ENCODE peak calls at places on chromosomes 4 and X, in six cellular contexts. B is prostate gland, X is heart right ventricle, Y is lower leg skin, S is colonic mucosa, K is endodermal cell. I is an unnamed sample.

GRCh38 chr4:184329235-184330007 is 111.7 kb upstream of the ENPP6 start:
- DNase-seq in B (peak), X (no peak), Y (no peak), S (no peak), K (peak), I (no peak)

GRCh38 chr4:163548481-163549243 is 54.2 kb downstream of the TMA16 start:
- DNase-seq in B (no peak), X (no peak), Y (no peak), S (peak), K (no peak), I (no peak)

GRCh38 chr4:27595956-27596355 is 735.3 kb downstream of the STIM2 start:
- DNase-seq in B (no peak), X (no peak), Y (no peak), S (no peak), K (no peak), I (no peak)

GRCh38 chrX:105636667-105637066 is 185.7 kb upstream of the NRK start:
- DNase-seq in B (no peak), X (no peak), Y (no peak), S (no peak), K (peak), I (no peak)

GRCh38 chr4:88705805-88706518 is 8.3 kb upstream of the NAP1L5 start:
- DNase-seq in B (no peak), X (no peak), Y (no peak), S (no peak), K (no peak), I (no peak)

GRCh38 chr4:86386201-86386600 is 26.3 kb upstream of the MAPK10 start:
- DNase-seq in B (no peak), X (no peak), Y (no peak), S (no peak), K (no peak), I (no peak)

GRCh38 chr4:146224331-146224966 is 10.1 kb downstream of the REELD1 start:
- DNase-seq in B (no peak), X (no peak), Y (no peak), S (no peak), K (no peak), I (no peak)

GRCh38 chr4:116016201-116016600 is 902.8 kb upstream of the NDST4 start:
- DNase-seq in B (peak), X (no peak), Y (no peak), S (no peak), K (no peak), I (no peak)

GRCh38 chr4:6281436-6282144 is 11.9 kb downstream of the WFS1 start:
- DNase-seq in B (no peak), X (peak), Y (no peak), S (no peak), K (no peak), I (no peak)

GRCh38 chr4:145177906-145178538 is 2.4 kb downstream of the OTUD4 start:
- DNase-seq in B (no peak), X (no peak), Y (no peak), S (peak), K (no peak), I (no peak)

GRCh38 chrX:41596586-41596985 is 92.2 kb upstream of the GPR34 start:
- DNase-seq in B (no peak), X (no peak), Y (no peak), S (no peak), K (no peak), I (no peak)

DNA sequence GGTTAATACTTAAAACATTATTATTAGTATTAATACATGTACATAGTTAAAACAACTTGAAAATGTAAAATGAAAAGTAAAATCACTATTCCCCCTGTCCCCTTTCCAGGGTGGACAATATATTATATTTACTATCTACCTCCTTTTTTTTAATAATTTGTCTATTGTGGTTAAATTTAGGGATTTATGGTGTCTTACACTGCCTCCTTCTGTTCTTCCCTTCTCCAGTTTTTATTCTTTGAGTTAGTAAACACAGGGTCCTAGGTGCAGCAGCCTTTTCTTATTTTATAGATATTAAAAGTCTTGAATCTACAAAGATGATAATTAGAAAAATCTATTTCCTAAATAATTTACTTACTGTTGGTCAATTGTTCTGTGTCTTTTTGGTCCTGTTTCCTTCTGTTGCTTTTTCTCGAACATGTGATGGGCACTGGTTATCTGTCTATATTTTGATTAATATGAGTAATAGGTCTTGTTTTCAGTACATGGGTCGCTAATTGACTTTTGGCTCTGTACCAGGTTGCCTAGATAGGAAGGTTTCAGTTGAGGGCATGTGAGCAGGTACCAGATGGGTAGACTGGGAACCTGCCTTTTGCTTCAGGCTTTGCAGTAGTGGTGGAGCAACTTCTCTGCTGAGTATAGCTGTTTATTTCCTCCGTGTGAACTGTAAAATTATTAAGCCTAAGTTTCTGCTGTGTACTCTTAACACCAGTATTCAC is 1.1 kb downstream of the NUDT9 start:
- DNase-seq in B (no peak), X (no peak), Y (no peak), S (no peak), K (no peak), I (no peak)
- TF ChIP-seq CTCF in B (no peak), X (peak), Y (no peak), S (no peak), K (no peak), I (peak)

GRCh38 chr4:3136454-3136853 is 62.0 kb downstream of the HTT start:
- DNase-seq in B (no peak), X (no peak), Y (no peak), S (no peak), K (no peak), I (no peak)
- TF ChIP-seq CTCF in B (no peak), X (peak), Y (no peak), S (no peak), K (peak), I (peak)

GRCh38 chrX:72294497-72294896 is 11.2 kb downstream of the CITED1 start:
- DNase-seq in B (no peak), X (no peak), Y (no peak), S (no peak), K (no peak), I (no peak)
- TF ChIP-seq CTCF in B (no peak), X (no peak), Y (no peak), S (no peak), K (peak), I (no peak)

GRCh38 chrX:132615396-132616131 is 126.7 kb upstream of the MBNL3 start:
- DNase-seq in B (peak), X (no peak), Y (peak), S (peak), K (peak), I (no peak)

GRCh38 chrX:132612990-132613564 is 124.2 kb upstream of the MBNL3 start:
- DNase-seq in B (peak), X (peak), Y (no peak), S (peak), K (peak), I (no peak)

GRCh38 chrX:132613801-132614200 is 125.0 kb upstream of the MBNL3 start:
- DNase-seq in B (no peak), X (no peak), Y (no peak), S (no peak), K (no peak), I (no peak)

GRCh38 chrX:132610536-132610935 is 121.7 kb upstream of the MBNL3 start:
- DNase-seq in B (no peak), X (no peak), Y (no peak), S (no peak), K (no peak), I (no peak)

GRCh38 chrX:132614297-132614696 is 125.5 kb upstream of the MBNL3 start:
- DNase-seq in B (no peak), X (no peak), Y (no peak), S (no peak), K (peak), I (no peak)
- TF ChIP-seq CTCF in B (no peak), X (no peak), Y (no peak), S (no peak), K (peak), I (peak)

DNA sequence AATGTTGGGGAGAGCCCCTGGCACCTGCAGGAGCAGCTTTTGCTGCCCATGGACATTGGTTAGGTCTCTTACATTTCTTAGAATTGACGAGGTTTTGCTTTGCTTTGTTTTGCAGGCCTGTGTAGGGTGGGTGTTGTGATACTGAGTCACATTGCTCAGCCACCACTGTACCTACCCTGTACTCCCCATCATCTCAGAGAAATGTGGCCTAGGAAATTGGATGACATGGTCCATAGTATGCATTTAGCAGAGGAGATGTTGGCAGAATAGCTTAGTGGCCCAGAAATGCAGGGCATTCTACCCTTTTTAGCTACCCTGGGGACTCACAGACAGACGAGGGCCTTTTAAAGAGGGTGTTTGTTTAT is 43.7 kb downstream of the IL21 start:
- DNase-seq in B (no peak), X (no peak), Y (no peak), S (no peak), K (no peak), I (no peak)
- TF ChIP-seq CTCF in B (no peak), X (no peak), Y (no peak), S (no peak), K (no peak), I (no peak)

DNA sequence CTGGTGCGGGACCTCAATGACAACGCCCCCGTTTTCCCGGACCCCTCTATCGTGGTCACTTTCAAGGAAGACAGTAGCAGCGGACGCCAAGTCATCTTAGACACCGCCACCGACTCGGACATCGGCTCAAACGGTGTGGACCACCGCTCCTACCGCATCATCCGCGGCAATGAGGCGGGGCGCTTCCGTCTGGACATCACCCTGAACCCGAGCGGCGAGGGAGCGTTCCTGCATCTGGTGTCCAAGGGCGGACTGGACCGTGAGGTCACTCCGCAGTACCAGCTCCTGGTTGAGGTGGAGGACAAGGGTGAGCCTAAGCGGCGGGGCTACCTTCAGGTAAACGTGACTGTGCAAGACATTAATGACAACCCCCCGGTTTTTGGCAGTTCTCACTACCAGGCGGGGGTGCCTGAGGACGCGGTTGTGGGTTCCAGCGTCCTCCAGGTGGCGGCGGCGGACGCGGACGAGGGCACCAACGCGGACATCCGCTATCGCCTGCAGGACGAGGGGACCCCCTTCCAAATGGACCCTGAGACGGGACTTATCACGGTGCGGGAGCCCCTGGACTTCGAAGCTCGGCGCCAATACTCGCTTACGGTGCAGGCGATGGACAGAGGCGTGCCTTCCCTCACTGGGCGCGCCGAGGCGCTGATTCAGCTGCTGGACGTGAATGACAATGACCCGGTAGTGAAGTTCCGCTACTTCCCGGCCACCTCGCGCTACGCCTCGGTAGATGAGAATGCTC is 2.2 kb downstream of the FAT4 start:
- DNase-seq in B (no peak), X (peak), Y (no peak), S (peak), K (peak), I (no peak)
- TF ChIP-seq CTCF in B (no peak), X (no peak), Y (no peak), S (no peak), K (no peak), I (peak)

GRCh38 chrX:131728295-131729145 is 184.6 kb downstream of the OR13H1 start:
- DNase-seq in B (no peak), X (no peak), Y (no peak), S (peak), K (no peak), I (peak)
- TF ChIP-seq CTCF in B (no peak), X (peak), Y (no peak), S (peak), K (peak), I (no peak)